ENCODE peak calls at places on chromosomes 12 and 14, in five cellular contexts. One of them, this sample, is unnamed.
A peak's percentile ranks its signal among the peaks of the same experiment; 100 is the strongest.

GRCh38 chr14:44403194-44403593 is 103.9 kb downstream of the FSCB start:
- DNase-seq in posterior vena cava: no peak
- DNase-seq in endothelial cell of umbilical vein: no peak
- DNase-seq in LoVo: no peak
- DNase-seq in hippocampal formation: no peak
- DNase-seq in this sample: no peak

GRCh38 chr14:20472566-20473206 is 3.5 kb downstream of the PNP start:
- DNase-seq in posterior vena cava: no peak
- DNase-seq in endothelial cell of umbilical vein: no peak
- DNase-seq in LoVo: no peak
- DNase-seq in hippocampal formation: no peak
- DNase-seq in this sample: no peak

GRCh38 chr14:89941830-89942377 is 12.6 kb downstream of the EFCAB11 start:
- DNase-seq in posterior vena cava: no peak
- DNase-seq in endothelial cell of umbilical vein: no peak
- DNase-seq in LoVo: no peak
- DNase-seq in hippocampal formation: no peak
- DNase-seq in this sample: no peak

GRCh38 chr12:66964629-66965028 is 285.8 kb upstream of the GRIP1 start:
- DNase-seq in posterior vena cava: no peak
- DNase-seq in endothelial cell of umbilical vein: no peak
- DNase-seq in LoVo: no peak
- DNase-seq in hippocampal formation: no peak
- DNase-seq in this sample: no peak

GRCh38 chr14:83568141-83568540 is 1961.8 kb upstream of the FLRT2 start:
- DNase-seq in posterior vena cava: no peak
- DNase-seq in endothelial cell of umbilical vein: no peak
- DNase-seq in LoVo: no peak
- DNase-seq in hippocampal formation: no peak
- DNase-seq in this sample: no peak

GRCh38 chr14:105045710-105046326 is 19.4 kb downstream of the GPR132 start:
- DNase-seq in posterior vena cava: peak; percentile 98
- DNase-seq in endothelial cell of umbilical vein: peak; percentile 81
- DNase-seq in LoVo: peak; percentile 86
- DNase-seq in hippocampal formation: peak; percentile 14
- DNase-seq in this sample: peak; percentile 56

GRCh38 chr12:92595663-92596062 is 107.1 kb upstream of the PLEKHG7 start:
- DNase-seq in posterior vena cava: no peak
- DNase-seq in endothelial cell of umbilical vein: no peak
- DNase-seq in LoVo: no peak
- DNase-seq in hippocampal formation: no peak
- DNase-seq in this sample: no peak

GRCh38 chr14:100105357-100106169 is 40.3 kb downstream of the EVL start:
- DNase-seq in posterior vena cava: peak; percentile 74
- DNase-seq in endothelial cell of umbilical vein: no peak
- DNase-seq in LoVo: no peak
- DNase-seq in hippocampal formation: peak; percentile 4
- DNase-seq in this sample: no peak

GRCh38 chr12:7681535-7681934 is 14.0 kb downstream of the GDF3 start:
- DNase-seq in posterior vena cava: no peak
- DNase-seq in endothelial cell of umbilical vein: no peak
- DNase-seq in LoVo: no peak
- DNase-seq in hippocampal formation: no peak
- DNase-seq in this sample: no peak

GRCh38 chr12:52335598-52336262 is 14.5 kb upstream of the KRT83 start:
- DNase-seq in posterior vena cava: no peak
- DNase-seq in endothelial cell of umbilical vein: no peak
- DNase-seq in LoVo: peak; percentile 71
- DNase-seq in hippocampal formation: no peak
- DNase-seq in this sample: no peak

GRCh38 chr12:52903855-52904508 is 894 bp downstream of the KRT8 start:
- DNase-seq in posterior vena cava: no peak
- DNase-seq in endothelial cell of umbilical vein: peak; percentile 68
- DNase-seq in LoVo: peak; percentile 81
- DNase-seq in hippocampal formation: no peak
- DNase-seq in this sample: no peak

GRCh38 chr12:42444192-42444943 is 118.4 kb downstream of the PPHLN1 start:
- DNase-seq in posterior vena cava: no peak
- DNase-seq in endothelial cell of umbilical vein: no peak
- DNase-seq in LoVo: no peak
- DNase-seq in hippocampal formation: no peak
- DNase-seq in this sample: no peak

GRCh38 chr12:128903231-128903630 is 50.0 kb downstream of the GLT1D1 start:
- DNase-seq in posterior vena cava: no peak
- DNase-seq in endothelial cell of umbilical vein: no peak
- DNase-seq in LoVo: no peak
- DNase-seq in hippocampal formation: no peak
- DNase-seq in this sample: no peak

GRCh38 chr14:70096866-70097265 is 91.9 kb downstream of the SLC8A3 start:
- DNase-seq in posterior vena cava: no peak
- DNase-seq in endothelial cell of umbilical vein: peak; percentile 3
- DNase-seq in LoVo: no peak
- DNase-seq in hippocampal formation: no peak
- DNase-seq in this sample: no peak

GRCh38 chr12:62785941-62786559 is 148.9 kb downstream of the PPM1H start:
- DNase-seq in posterior vena cava: no peak
- DNase-seq in endothelial cell of umbilical vein: peak; percentile 97
- DNase-seq in LoVo: peak; percentile 90
- DNase-seq in hippocampal formation: no peak
- DNase-seq in this sample: no peak

GRCh38 chr12:94516985-94517384 is 57.3 kb upstream of the CEP83 start:
- DNase-seq in posterior vena cava: no peak
- DNase-seq in endothelial cell of umbilical vein: no peak
- DNase-seq in LoVo: no peak
- DNase-seq in hippocampal formation: no peak
- DNase-seq in this sample: no peak

GRCh38 chr14:50213795-50214194 is 17.6 kb downstream of the SOS2 start:
- DNase-seq in posterior vena cava: no peak
- DNase-seq in endothelial cell of umbilical vein: no peak
- DNase-seq in LoVo: no peak
- DNase-seq in hippocampal formation: no peak
- DNase-seq in this sample: no peak

GRCh38 chr14:46054526-46054925 is 597.1 kb downstream of the RPL10L start:
- DNase-seq in posterior vena cava: no peak
- DNase-seq in endothelial cell of umbilical vein: peak; percentile 39
- DNase-seq in LoVo: no peak
- DNase-seq in hippocampal formation: no peak
- DNase-seq in this sample: no peak

GRCh38 chr14:76924363-76925151 is 98.3 kb downstream of the LRRC74A start:
- DNase-seq in posterior vena cava: no peak
- DNase-seq in endothelial cell of umbilical vein: no peak
- DNase-seq in LoVo: no peak
- DNase-seq in hippocampal formation: peak; percentile 40
- DNase-seq in this sample: no peak

GRCh38 chr12:57454566-57455373 is at the start of gene INHBE:
- DNase-seq in posterior vena cava: peak; percentile 77
- DNase-seq in endothelial cell of umbilical vein: no peak
- DNase-seq in LoVo: no peak
- DNase-seq in hippocampal formation: no peak
- DNase-seq in this sample: no peak

This sample was measured in esophagus squamous epithelium.